ENCODE peak calls at places on chromosome 21, in nine cellular contexts. J, V, B, O, S, I, G, E and M are unnamed samples.

GRCh38 chr21:25501996-25502665 is 105.2 kb downstream of the MRPL39 start:
- DNase-seq in I (no peak), S (no peak), G (no peak), E (no peak), B (peak), V (no peak), O (no peak), J (no peak), M (no peak)

GRCh38 chr21:27569831-27570230 is 602.9 kb upstream of the ADAMTS5 start:
- DNase-seq in S (no peak), B (no peak), V (no peak), I (no peak), G (no peak), E (no peak), J (no peak), O (no peak), M (no peak)

GRCh38 chr21:14734191-14734590 is 188.1 kb upstream of the SAMSN1 start:
- DNase-seq in S (no peak), G (no peak), I (no peak), B (no peak), J (no peak), E (no peak), V (no peak), O (no peak), M (no peak)

GRCh38 chr21:43331962-43332458 is 94.9 kb downstream of the SIK1 start:
- DNase-seq in B (peak), S (peak), E (no peak), G (peak), V (no peak), O (no peak), J (no peak), I (no peak), M (no peak)

GRCh38 chr21:41222247-41223068 is 54.5 kb downstream of the BACE2 start:
- DNase-seq in E (no peak), V (no peak), I (no peak), O (no peak), S (no peak), J (no peak), B (peak), G (no peak), M (no peak)

GRCh38 chr21:42480736-42481135 is 15.3 kb downstream of the RSPH1 start:
- DNase-seq in O (no peak), E (no peak), S (no peak), J (no peak), V (no peak), I (no peak), G (no peak), B (no peak), M (no peak)

GRCh38 chr21:27047331-27048314 is 80.7 kb upstream of the ADAMTS5 start:
- DNase-seq in V (no peak), E (no peak), S (no peak), B (peak), O (no peak), J (peak), G (no peak), I (no peak), M (no peak)

GRCh38 chr21:22710725-22711124 is 1712.5 kb downstream of the NCAM2 start:
- DNase-seq in O (no peak), E (no peak), S (no peak), V (no peak), J (no peak), G (no peak), B (no peak), I (no peak), M (no peak)

GRCh38 chr21:43953028-43953427 is 59.1 kb upstream of the TRAPPC10 start:
- DNase-seq in O (peak), I (no peak), E (no peak), B (no peak), G (no peak), V (no peak), J (no peak), S (peak), M (no peak)

GRCh38 chr21:42835211-42835610 is 44.1 kb downstream of the WDR4 start:
- DNase-seq in B (no peak), I (no peak), V (no peak), E (peak), J (no peak), S (no peak), G (no peak), O (no peak), M (no peak)

GRCh38 chr21:15301736-15302135 is 236.9 kb upstream of the NRIP1 start:
- DNase-seq in V (no peak), J (no peak), B (no peak), G (no peak), O (no peak), E (no peak), I (no peak), S (no peak), M (no peak)

GRCh38 chr21:21547368-21547953 is 549.3 kb downstream of the NCAM2 start:
- DNase-seq in V (no peak), G (no peak), S (no peak), I (no peak), O (no peak), J (no peak), B (no peak), E (no peak), M (no peak)

GRCh38 chr21:42113926-42114409 is 42.9 kb downstream of the UMODL1 start:
- DNase-seq in I (no peak), O (no peak), E (no peak), V (no peak), B (peak), S (peak), G (no peak), J (no peak), M (no peak)

GRCh38 chr21:25790122-25790951 is 55.6 kb downstream of the GABPA start:
- DNase-seq in E (peak), G (no peak), B (peak), I (no peak), J (peak), S (no peak), O (no peak), V (peak), M (no peak)

GRCh38 chr21:25329227-25329626 is 278.1 kb downstream of the MRPL39 start:
- DNase-seq in B (peak), V (no peak), G (no peak), E (no peak), O (no peak), J (no peak), I (no peak), S (no peak), M (no peak)

GRCh38 chr21:34886554-34887385 is 162.3 kb downstream of the RUNX1 start:
- DNase-seq in I (peak), V (no peak), B (peak), S (peak), O (peak), J (peak), G (no peak), E (peak), M (peak)

GRCh38 chr21:40714516-40714915 is 132.4 kb downstream of the DSCAM start:
- DNase-seq in O (no peak), S (no peak), E (no peak), J (no peak), I (no peak), V (no peak), B (no peak), G (no peak), M (no peak)

GRCh38 chr21:34571994-34572393 is 42.9 kb downstream of the RCAN1 start:
- DNase-seq in J (no peak), E (no peak), B (no peak), G (no peak), O (no peak), I (no peak), S (no peak), V (no peak), M (no peak)

GRCh38 chr21:44380876-44381275 is 27.5 kb downstream of the TRPM2 start:
- DNase-seq in O (no peak), S (peak), B (no peak), J (no peak), I (no peak), G (no peak), V (no peak), E (no peak), M (no peak)

GRCh38 chr21:35053356-35054096 is 4.4 kb upstream of the RUNX1 start:
- DNase-seq in V (no peak), S (no peak), G (no peak), I (peak), O (no peak), J (peak), E (no peak), B (no peak), M (no peak)

GRCh38 chr21:15964181-15964855 is 234.5 kb downstream of the USP25 start:
- DNase-seq in B (peak), G (no peak), V (no peak), O (no peak), J (no peak), I (no peak), S (no peak), E (no peak), M (no peak)

GRCh38 chr21:17269760-17270159 is 243.1 kb upstream of the CXADR start:
- DNase-seq in V (no peak), S (no peak), I (no peak), O (no peak), E (no peak), G (no peak), B (peak), J (no peak), M (no peak)

GRCh38 chr21:17590443-17590842 is 22.3 kb downstream of the BTG3 start:
- DNase-seq in G (no peak), S (no peak), I (no peak), E (no peak), V (no peak), B (peak), O (no peak), J (no peak), M (no peak)

GRCh38 chr21:41460578-41461527 is 34.8 kb downstream of the MX1 start:
- DNase-seq in G (peak), S (peak), E (peak), O (peak), J (peak), V (peak), I (peak), B (peak), M (peak)

GRCh38 chr21:20591294-20591693 is 406.9 kb upstream of the NCAM2 start:
- DNase-seq in V (no peak), B (no peak), S (no peak), O (no peak), I (no peak), J (no peak), E (no peak), G (no peak), M (no peak)

GRCh38 chr21:45409466-45410150 is 4.6 kb downstream of the COL18A1 start:
- DNase-seq in B (peak), I (no peak), E (no peak), G (no peak), V (no peak), O (peak), J (no peak), S (peak), M (no peak)
- TF ChIP-seq CTCF in B (no peak), I (no peak), E (no peak), G (no peak), V (no peak), O (no peak), J (no peak), S (no peak), M (no peak)

GRCh38 chr21:33327792-33328433 is 3.1 kb downstream of the IFNAR1 start:
- DNase-seq in V (no peak), O (no peak), G (no peak), J (no peak), E (no peak), S (no peak), B (no peak), I (no peak), M (no peak)
- TF ChIP-seq CTCF in V (no peak), O (no peak), G (no peak), J (no peak), E (no peak), S (no peak), B (no peak), I (no peak), M (no peak)

DNA sequence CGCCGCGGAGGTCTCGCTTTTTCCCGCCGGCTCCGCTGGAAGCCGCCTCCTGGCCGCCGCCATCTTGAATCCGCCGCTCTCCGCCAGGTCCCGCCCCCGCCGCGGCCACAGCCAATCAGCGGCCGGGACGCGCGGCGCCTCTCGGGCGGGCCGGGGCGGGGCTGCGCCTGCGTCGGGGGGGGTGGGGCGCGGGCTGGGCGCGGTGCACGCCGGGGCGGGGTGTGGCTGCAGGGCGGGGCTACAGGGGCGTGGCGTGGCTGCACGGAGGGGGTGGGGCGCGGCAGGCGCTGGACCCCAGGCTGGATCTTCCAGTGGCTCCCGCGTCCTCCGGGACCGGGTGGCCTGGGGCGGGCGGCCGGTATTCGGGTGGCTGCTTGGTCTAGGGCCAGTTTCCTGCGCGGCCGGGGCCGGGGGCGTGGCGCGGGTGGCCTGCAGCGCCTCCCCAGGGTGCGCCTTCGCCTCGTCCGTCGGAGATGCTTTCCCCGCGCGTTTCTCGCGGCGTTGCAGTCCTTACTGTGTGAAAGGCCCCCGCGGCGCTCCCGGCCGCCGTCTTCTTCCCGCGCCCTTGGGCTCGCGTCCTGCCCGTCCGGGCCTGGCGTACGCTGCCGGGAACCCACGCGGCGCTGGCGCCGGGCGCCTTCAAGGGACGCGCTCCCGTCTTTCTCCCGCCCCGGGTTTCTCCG is 575 bp downstream of the PCNT start:
- DNase-seq in I (peak), E (peak), S (peak), B (peak), G (peak), V (peak), J (peak), O (peak), M (peak)
- TF ChIP-seq CTCF in I (no peak), E (peak), S (peak), B (no peak), G (peak), V (no peak), J (no peak), O (no peak), M (no peak)

GRCh38 chr21:45964649-45965048 is 16.9 kb upstream of the COL6A1 start:
- DNase-seq in G (no peak), E (no peak), B (no peak), V (no peak), S (no peak), J (no peak), I (no peak), O (no peak), M (no peak)

GRCh38 chr21:45963225-45963555 is 18.4 kb upstream of the COL6A1 start:
- DNase-seq in O (no peak), B (peak), J (no peak), S (no peak), E (no peak), V (no peak), I (no peak), G (no peak), M (no peak)

GRCh38 chr21:45965084-45965826 is 16.3 kb upstream of the COL6A1 start:
- DNase-seq in G (no peak), E (no peak), S (no peak), I (no peak), O (no peak), V (no peak), B (no peak), J (no peak), M (no peak)

GRCh38 chr21:45969921-45970673 is 11.5 kb upstream of the COL6A1 start:
- DNase-seq in O (no peak), S (no peak), J (no peak), I (no peak), G (no peak), B (no peak), V (no peak), E (no peak), M (no peak)

DNA sequence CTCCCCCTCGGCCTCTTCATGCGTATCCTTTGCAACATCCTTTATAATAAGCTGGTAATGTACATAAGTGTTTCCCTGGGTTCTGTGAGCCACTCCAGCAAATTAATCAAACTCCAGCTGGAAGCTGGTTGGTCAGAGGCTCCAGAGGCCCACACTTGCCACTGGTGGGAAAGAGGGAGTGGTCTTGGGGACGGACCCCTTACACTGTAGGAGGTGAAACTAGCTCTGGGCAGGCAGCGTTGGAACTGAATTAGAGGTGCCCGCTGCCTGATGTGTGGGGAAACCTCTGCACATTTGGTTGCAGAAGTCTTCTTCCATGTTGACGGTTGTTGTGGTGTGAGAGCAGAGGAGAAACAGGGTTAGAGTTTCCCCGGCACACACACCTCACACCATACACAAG is 14.6 kb upstream of the COL6A1 start:
- DNase-seq in I (no peak), J (no peak), S (no peak), V (no peak), B (no peak), G (no peak), E (no peak), O (no peak), M (no peak)
- TF ChIP-seq CTCF in I (no peak), J (no peak), S (no peak), V (no peak), B (no peak), G (no peak), E (no peak), O (no peak), M (no peak)

GRCh38 chr21:38646213-38646837 is 148.0 kb upstream of the ERG start:
- DNase-seq in O (no peak), I (no peak), E (no peak), V (no peak), S (no peak), J (no peak), B (peak), G (no peak), M (no peak)
- TF ChIP-seq CTCF in O (no peak), I (no peak), E (no peak), V (no peak), S (no peak), J (no peak), B (no peak), G (no peak), M (no peak)

DNA sequence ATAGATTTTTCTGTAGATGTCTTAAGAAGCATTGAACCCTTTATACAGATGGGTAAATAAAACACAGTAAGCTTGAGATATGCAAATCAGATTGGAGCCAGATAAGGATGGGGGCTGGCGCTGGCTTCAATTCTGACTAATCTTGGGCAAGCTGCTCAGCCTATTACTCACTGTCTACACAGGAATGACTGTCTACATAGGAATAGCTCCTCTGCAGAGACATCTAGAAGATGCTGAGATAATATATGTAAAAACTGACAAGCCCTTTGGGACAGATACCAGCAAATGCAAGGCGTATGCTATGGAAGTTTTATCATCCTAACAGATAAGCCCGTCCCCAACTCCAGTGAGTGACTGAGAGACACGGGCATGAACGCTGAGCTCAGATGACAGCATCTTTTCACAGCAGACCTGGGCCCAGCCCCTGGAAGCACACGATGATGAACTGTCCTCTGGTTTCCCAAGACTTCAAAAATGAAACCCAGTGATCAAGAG is 1.7 kb downstream of the CLDN14 start:
- DNase-seq in B (peak), G (no peak), V (peak), J (no peak), E (no peak), S (no peak), O (no peak), I (no peak), M (no peak)
- TF ChIP-seq CTCF in B (no peak), G (no peak), V (no peak), J (no peak), E (no peak), S (no peak), O (no peak), I (no peak), M (no peak)

GRCh38 chr21:31299291-31300147 is 44.5 kb downstream of the TIAM1 start:
- DNase-seq in G (no peak), I (no peak), V (no peak), S (no peak), E (no peak), B (no peak), J (no peak), O (no peak), M (no peak)

GRCh38 chr21:31295676-31296075 is 48.4 kb downstream of the TIAM1 start:
- DNase-seq in G (no peak), E (no peak), O (no peak), B (no peak), S (no peak), I (no peak), J (no peak), V (no peak), M (no peak)

GRCh38 chr21:31293986-31294385 is 50.1 kb downstream of the TIAM1 start:
- DNase-seq in I (no peak), O (no peak), B (peak), E (no peak), G (no peak), V (peak), S (no peak), J (no peak), M (no peak)

GRCh38 chr21:31294691-31295090 is 49.4 kb downstream of the TIAM1 start:
- DNase-seq in S (no peak), G (peak), V (no peak), I (no peak), O (no peak), B (no peak), E (no peak), J (no peak), M (no peak)

DNA sequence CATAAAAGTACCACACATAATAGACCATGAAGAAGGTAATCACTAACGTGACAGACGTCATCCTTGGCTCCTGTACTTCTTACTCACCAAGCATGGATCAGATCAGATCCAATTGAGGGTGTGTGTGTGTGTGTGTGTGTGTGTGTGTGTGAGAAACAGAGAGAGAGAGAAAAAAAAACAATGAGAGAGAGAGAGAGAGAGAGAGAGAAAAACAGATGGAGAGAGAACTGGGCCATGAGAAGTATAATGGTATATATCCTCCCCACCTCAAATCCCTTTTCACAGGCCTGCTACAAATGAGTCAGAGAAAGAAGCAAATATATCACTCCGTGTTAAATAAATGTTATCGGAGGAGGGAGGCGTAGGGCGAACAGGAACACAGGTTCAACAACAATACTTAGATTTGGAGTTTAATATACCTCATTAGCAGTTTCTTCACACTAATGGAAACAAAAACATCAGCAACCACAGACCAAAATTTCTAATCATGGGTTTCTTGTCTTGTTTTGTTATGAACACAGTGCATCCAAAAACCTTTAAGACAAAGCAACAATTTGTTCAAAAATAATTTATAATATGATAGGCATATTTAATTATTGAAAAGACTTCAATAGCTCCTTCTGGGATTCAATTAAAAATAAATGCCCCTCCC is 45.3 kb downstream of the TIAM1 start:
- DNase-seq in S (no peak), V (no peak), O (no peak), G (no peak), E (no peak), J (no peak), I (no peak), B (peak), M (no peak)
- TF ChIP-seq CTCF in S (no peak), V (no peak), O (no peak), G (no peak), E (no peak), J (no peak), I (no peak), B (no peak), M (no peak)